ENCODE peak calls at places on chromosome 6, in eight cellular contexts. M is fibroblast of pulmonary artery; P is astrocyte of the cerebellum; K is M059J; Y is stimulated activated CD4-positive, alpha-beta T cell treated with anti-CD3 and anti-CD28 coated beads, Interleukin-12 subunit alpha, Interleukin-12 subunit beta, amount 100 ng/mL, for 4 hours; Z is NCI-H524; J is brain pericyte; R is NCI-H1417. F is an unnamed sample.
A peak's percentile ranks its signal among the peaks of the same experiment; 100 is the strongest.

GRCh38 chr6:109580519-109580918 is 97.5 kb upstream of the ZBTB24 start:
- DNase-seq in Z (no peak), M (peak; percentile 61), J (peak; percentile 2), R (no peak), K (peak; percentile 71), P (peak; percentile 31), Y (no peak), F (no peak)

GRCh38 chr6:39688494-39688893 is 36.7 kb downstream of the KIF6 start:
- DNase-seq in R (no peak), J (peak; percentile 7), M (peak; percentile 52), K (peak; percentile 70), Z (no peak), P (peak; percentile 91), Y (no peak), F (no peak)

GRCh38 chr6:154246723-154247118 is 109.9 kb downstream of the IPCEF1 start:
- DNase-seq in K (no peak), J (no peak), M (no peak), R (no peak), P (no peak), Z (no peak), Y (no peak), F (no peak)

GRCh38 chr6:121630716-121631115 is 195.3 kb downstream of the GJA1 start:
- DNase-seq in P (no peak), Y (no peak), Z (no peak), J (no peak), R (no peak), K (peak; percentile 6), M (peak; percentile 37), F (no peak)

GRCh38 chr6:150250826-150251225 is 108.0 kb downstream of the PPP1R14C start:
- DNase-seq in K (no peak), J (no peak), R (no peak), Z (peak; percentile 16), P (peak; percentile 44), Y (no peak), M (peak; percentile 47), F (no peak)

GRCh38 chr6:111661541-111662041 is 55.9 kb upstream of the TRAF3IP2 start:
- DNase-seq in K (no peak), J (no peak), M (no peak), Z (peak; percentile 84), R (no peak), P (no peak), Y (no peak), F (no peak)

GRCh38 chr6:163401039-163401885 is 13.3 kb upstream of the QKI start:
- DNase-seq in Z (no peak), K (no peak), J (no peak), Y (no peak), P (no peak), R (no peak), M (no peak), F (no peak)

GRCh38 chr6:34115396-34116314 is 30.2 kb downstream of the GRM4 start:
- DNase-seq in Y (peak; percentile 14), P (no peak), Z (no peak), M (peak; percentile 27), K (peak; percentile 38), J (no peak), R (no peak), F (no peak)

GRCh38 chr6:25397406-25397805 is 118.2 kb downstream of the CARMIL1 start:
- DNase-seq in R (no peak), J (no peak), K (no peak), Z (no peak), Y (no peak), M (no peak), P (no peak), F (no peak)

GRCh38 chr6:106163966-106164877 is 78.1 kb downstream of the PRDM1 start:
- DNase-seq in M (peak; percentile 90), Y (peak; percentile 42), P (peak; percentile 53), Z (no peak), R (no peak), J (no peak), K (peak; percentile 67), F (no peak)

GRCh38 chr6:167056370-167056769 is 57.2 kb downstream of the CEP43 start:
- DNase-seq in P (peak; percentile 67), Y (no peak), M (peak; percentile 32), Z (no peak), R (no peak), J (no peak), K (peak; percentile 54), F (no peak)

GRCh38 chr6:167079853-167080297 is 43.0 kb upstream of the CCR6 start:
- DNase-seq in Y (peak; percentile 47), Z (no peak), P (no peak), R (no peak), J (no peak), K (no peak), M (no peak), F (no peak)

GRCh38 chr6:146592451-146592850 is 6.3 kb upstream of the ADGB start:
- DNase-seq in K (no peak), Z (no peak), P (no peak), J (no peak), Y (no peak), R (no peak), M (no peak), F (no peak)

GRCh38 chr6:15340775-15341174 is 94.9 kb downstream of the JARID2 start:
- DNase-seq in Y (no peak), Z (no peak), K (peak; percentile 26), P (no peak), R (no peak), M (no peak), J (no peak), F (no peak)

GRCh38 chr6:109790131-109790530 is 99.0 kb downstream of the FIG4 start:
- DNase-seq in P (peak; percentile 22), R (no peak), J (no peak), K (peak; percentile 49), Z (no peak), M (peak; percentile 58), Y (no peak), F (no peak)

GRCh38 chr6:43823879-43824740 is 54.1 kb downstream of the VEGFA start:
- DNase-seq in R (peak; percentile 77), M (no peak), Z (peak; percentile 52), P (no peak), Y (no peak), K (no peak), J (no peak), F (no peak)

GRCh38 chr6:27894839-27895762 is 17.1 kb downstream of the OR2B2 start:
- DNase-seq in Y (peak; percentile 31), P (peak; percentile 83), M (peak; percentile 92), Z (peak; percentile 88), K (peak; percentile 92), R (peak; percentile 89), J (peak; percentile 73), F (peak; percentile 89)

GRCh38 chr6:8785223-8785622 is 349.9 kb upstream of the SLC35B3 start:
- DNase-seq in J (no peak), Z (no peak), M (no peak), K (peak; percentile 25), P (no peak), Y (no peak), R (no peak), F (no peak)

GRCh38 chr6:40573221-40573620 is 13.9 kb downstream of the LRFN2 start:
- DNase-seq in P (no peak), Y (no peak), K (no peak), M (no peak), Z (no peak), R (no peak), J (no peak), F (no peak)

GRCh38 chr6:37538107-37538506 is 38.4 kb upstream of the CCDC167 start:
- DNase-seq in Z (peak; percentile 44), P (no peak), M (no peak), Y (no peak), R (peak; percentile 25), K (peak; percentile 66), J (no peak), F (no peak)

GRCh38 chr6:113146878-113147277 is 710.3 kb upstream of the MARCKS start:
- DNase-seq in J (no peak), P (no peak), R (no peak), K (no peak), Y (no peak), Z (no peak), M (no peak), F (peak; percentile 81)

GRCh38 chr6:10954590-10955010 is 67.7 kb downstream of the SYCP2L start:
- DNase-seq in M (peak; percentile 88), J (peak; percentile 65), R (peak; percentile 69), K (peak; percentile 84), P (peak; percentile 66), Z (peak; percentile 81), Y (peak; percentile 64), F (peak; percentile 72)

GRCh38 chr6:67068781-67069180 is 1361.8 kb upstream of the EYS start:
- DNase-seq in P (no peak), R (no peak), Y (no peak), M (no peak), Z (no peak), K (no peak), J (no peak), F (no peak)

GRCh38 chr6:79250559-79250958 is 16.1 kb upstream of the HMGN3 start:
- DNase-seq in Z (no peak), K (no peak), J (no peak), M (no peak), R (no peak), P (no peak), Y (no peak), F (no peak)

GRCh38 chr6:170366248-170366960 is 59.8 kb downstream of the FAM120B start:
- DNase-seq in M (no peak), Z (no peak), Y (no peak), P (no peak), J (no peak), R (no peak), K (no peak), F (no peak)

GRCh38 chr6:84500726-84501125 is 263.7 kb downstream of the TBX18 start:
- DNase-seq in J (no peak), R (no peak), K (no peak), Y (no peak), Z (no peak), P (no peak), M (no peak), F (no peak)

GRCh38 chr6:169779896-169780295 is 28.5 kb downstream of the ERMARD start:
- DNase-seq in M (no peak), J (no peak), Y (no peak), R (no peak), Z (no peak), P (no peak), K (no peak), F (no peak)

GRCh38 chr6:89080281-89081128 is at the start of gene PNRC1:
- DNase-seq in R (peak; percentile 99), M (peak; percentile 100), Z (peak; percentile 99), P (peak; percentile 98), K (peak; percentile 96), Y (peak; percentile 100), J (peak; percentile 98), F (peak; percentile 84)

GRCh38 chr6:38176797-38177751 is 357.5 kb downstream of the ZFAND3 start:
- DNase-seq in P (no peak), Z (no peak), K (no peak), Y (no peak), M (no peak), J (no peak), R (no peak), F (no peak)

GRCh38 chr6:1917628-1918371 is 308.1 kb downstream of the FOXC1 start:
- DNase-seq in P (peak; percentile 33), J (no peak), R (no peak), K (peak; percentile 100), M (peak; percentile 78), Y (peak; percentile 42), Z (no peak), F (no peak)